ENCODE peak calls at places on chromosome 14, in nine cellular contexts. R, L, K, Z, M, O, H, Q and U are unnamed samples.

GRCh38 chr14:92386637-92387036 is 63.7 kb downstream of the SLC24A4 start:
- DNase-seq in K (no peak), L (no peak), R (no peak), M (no peak), Z (no peak), Q (no peak), O (no peak), H (no peak), U (no peak)

GRCh38 chr14:98724734-98725133 is 547.3 kb downstream of the BCL11B start:
- DNase-seq in M (no peak), L (no peak), R (no peak), O (no peak), K (no peak), Z (no peak), Q (no peak), H (no peak), U (no peak)

GRCh38 chr14:60753264-60754126 is 18.9 kb downstream of the MNAT1 start:
- DNase-seq in H (peak), Z (no peak), R (no peak), L (no peak), O (no peak), M (no peak), Q (no peak), K (peak), U (peak)

GRCh38 chr14:104461676-104462443 is 117.7 kb upstream of the C14orf180 start:
- DNase-seq in Z (no peak), O (no peak), H (no peak), Q (no peak), R (no peak), L (peak), M (peak), K (no peak), U (no peak)

GRCh38 chr14:35331605-35332516 is 39.7 kb downstream of the PSMA6 start:
- DNase-seq in Z (no peak), M (peak), R (peak), Q (no peak), O (no peak), L (no peak), K (peak), H (peak), U (no peak)

GRCh38 chr14:103260629-103261124 is 73.4 kb upstream of the EIF5 start:
- DNase-seq in R (peak), L (no peak), H (peak), Z (peak), M (no peak), Q (no peak), O (peak), K (peak), U (no peak)

GRCh38 chr14:69539631-69540410 is 34.9 kb downstream of the CCDC177 start:
- DNase-seq in Q (no peak), H (peak), M (no peak), Z (no peak), L (no peak), R (peak), K (peak), O (peak), U (no peak)

GRCh38 chr14:38948171-38948570 is 154.9 kb downstream of the SEC23A start:
- DNase-seq in L (no peak), K (peak), H (no peak), R (peak), O (no peak), Q (no peak), M (no peak), Z (peak), U (no peak)

GRCh38 chr14:34407951-34408350 is 54.1 kb downstream of the SPTSSA start:
- DNase-seq in Q (no peak), H (no peak), K (no peak), L (no peak), O (no peak), R (no peak), Z (no peak), M (no peak), U (no peak)

GRCh38 chr14:50763386-50764007 is 67.5 kb downstream of the NIN start:
- DNase-seq in K (peak), L (no peak), R (peak), Z (peak), M (no peak), O (no peak), H (peak), Q (no peak), U (no peak)

GRCh38 chr14:71688576-71688975 is 243.7 kb upstream of the RGS6 start:
- DNase-seq in Q (no peak), K (peak), H (peak), O (no peak), Z (no peak), R (peak), L (no peak), M (no peak), U (no peak)

GRCh38 chr14:69152181-69152943 is 557 bp downstream of the DCAF5 start:
- DNase-seq in L (peak), H (no peak), O (peak), M (peak), K (peak), R (peak), Q (peak), Z (no peak), U (peak)